ENCODE peak calls at places on chromosomes 2 and 18, in eight cellular contexts. O, S, I, Q, G, X, L and B are unnamed samples.

GRCh38 chr2:175926272-175926671 is 75.8 kb downstream of the LNPK start:
- DNase-seq in G (no peak), Q (no peak), L (no peak), S (no peak), O (peak; percentile 32), X (peak; percentile 80), I (no peak), B (no peak)

GRCh38 chr18:8424481-8424880 is 184.8 kb upstream of the RAB12 start:
- DNase-seq in Q (no peak), I (no peak), X (no peak), S (no peak), G (no peak), L (no peak), O (no peak), B (no peak)

GRCh38 chr18:40690062-40690461 is 1265.0 kb upstream of the PIK3C3 start:
- DNase-seq in O (no peak), Q (no peak), X (no peak), S (no peak), G (no peak), I (no peak), L (no peak), B (no peak)

GRCh38 chr2:20561703-20562454 is 89.0 kb downstream of the HS1BP3 start:
- DNase-seq in O (no peak), L (no peak), G (no peak), Q (no peak), S (no peak), X (peak; percentile 87), I (no peak), B (no peak)

GRCh38 chr2:47013383-47013782 is 97.8 kb upstream of the MCFD2 start:
- DNase-seq in X (no peak), L (no peak), O (no peak), S (no peak), I (no peak), G (no peak), Q (no peak), B (no peak)

GRCh38 chr2:207768891-207769596 is 662 bp downstream of the FZD5 start:
- DNase-seq in O (no peak), S (no peak), Q (peak; percentile 31), X (peak; percentile 22), I (peak; percentile 35), G (no peak), L (peak; percentile 39), B (no peak)

GRCh38 chr18:57980573-57981348 is 63.3 kb upstream of the NEDD4L start:
- DNase-seq in O (no peak), X (no peak), L (no peak), Q (no peak), G (no peak), I (peak; percentile 25), S (no peak), B (no peak)

GRCh38 chr2:128781888-128782385 is 463.3 kb upstream of the HS6ST1 start:
- DNase-seq in Q (no peak), X (no peak), G (no peak), S (no peak), L (no peak), O (no peak), I (no peak), B (no peak)

GRCh38 chr2:3522851-3523481 is 3.6 kb upstream of the ADI1 start:
- DNase-seq in I (no peak), O (no peak), Q (no peak), L (peak; percentile 49), G (no peak), X (peak; percentile 55), S (no peak), B (no peak)

GRCh38 chr18:36532394-36532793 is 234.9 kb downstream of the FHOD3 start:
- DNase-seq in X (peak; percentile 84), S (no peak), I (no peak), O (peak; percentile 51), G (no peak), L (no peak), Q (no peak), B (no peak)

GRCh38 chr2:102589444-102589843 is 29.9 kb upstream of the SLC9A2 start:
- DNase-seq in L (no peak), G (no peak), X (no peak), Q (no peak), O (no peak), I (no peak), S (no peak), B (no peak)

GRCh38 chr2:44904578-44904977 is 36.9 kb upstream of the SIX3 start:
- DNase-seq in G (no peak), O (no peak), Q (no peak), I (no peak), L (no peak), S (no peak), X (no peak), B (no peak)

GRCh38 chr18:34661464-34662087 is 48.5 kb upstream of the DTNA start:
- DNase-seq in O (no peak), I (peak; percentile 52), L (no peak), X (peak; percentile 67), G (peak; percentile 50), Q (peak; percentile 25), S (peak; percentile 27), B (no peak)

GRCh38 chr2:54106631-54107454 is 8.6 kb upstream of the ACYP2 start:
- DNase-seq in L (no peak), S (peak; percentile 22), X (peak; percentile 63), I (peak; percentile 60), G (no peak), O (peak; percentile 11), Q (peak; percentile 51), B (no peak)

GRCh38 chr2:134200024-134200423 is 53.8 kb upstream of the MGAT5 start:
- DNase-seq in O (no peak), L (no peak), G (no peak), Q (no peak), S (no peak), I (no peak), X (no peak), B (no peak)

GRCh38 chr2:221125691-221126090 is 446.4 kb downstream of the EPHA4 start:
- DNase-seq in O (no peak), L (no peak), G (no peak), X (no peak), I (no peak), Q (no peak), S (no peak), B (no peak)

DNA sequence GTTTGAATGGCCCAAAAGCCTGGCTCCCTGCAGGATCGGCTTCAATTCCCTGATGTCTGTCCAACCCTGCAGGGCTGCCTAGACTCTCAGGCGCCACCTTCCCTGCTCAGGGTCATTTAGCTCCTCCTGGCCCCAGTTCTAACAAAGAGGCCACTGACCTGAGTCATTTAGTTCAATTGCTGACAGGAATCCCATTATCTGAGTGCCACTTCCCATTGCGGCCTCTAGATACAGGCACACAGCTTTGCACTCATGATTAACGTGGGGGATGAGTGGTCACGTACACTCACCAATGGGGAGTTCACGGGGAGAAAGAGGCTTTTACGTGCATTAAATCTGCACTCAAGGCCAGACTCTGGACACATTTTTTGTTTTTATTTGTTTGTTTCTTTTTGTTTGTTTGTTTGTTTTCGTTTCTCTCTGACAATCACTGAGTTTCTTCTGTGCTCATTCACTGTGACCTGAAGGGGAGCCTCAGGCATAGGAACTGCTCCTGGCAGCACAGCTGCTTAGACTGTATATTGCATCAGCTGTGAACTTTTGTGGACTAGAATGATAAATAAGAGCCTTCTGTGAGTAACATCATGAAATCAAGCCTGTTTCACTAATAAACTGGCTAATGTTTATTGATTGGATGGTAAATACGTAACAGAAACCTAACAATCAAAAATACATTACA is 118.9 kb upstream of the CTNNA2 start:
- DNase-seq in X (peak; percentile 2), I (no peak), S (peak; percentile 58), Q (no peak), G (no peak), L (no peak), O (no peak), B (peak; percentile 19)
- TF ChIP-seq CTCF in X (no peak), I (no peak), S (no peak), Q (no peak), G (no peak), L (no peak), O (no peak), B (no peak)

GRCh38 chr2:53018830-53019425 is 748.7 kb upstream of the CHAC2 start:
- DNase-seq in I (no peak), L (no peak), S (no peak), G (no peak), O (no peak), X (peak; percentile 20), Q (peak; percentile 6), B (no peak)
- TF ChIP-seq CTCF in I (no peak), L (no peak), S (peak; percentile 31), G (peak; percentile 13), O (peak; percentile 10), X (peak; percentile 24), Q (peak; percentile 20), B (peak; percentile 30)

GRCh38 chr18:62324917-62325805 is at the start of gene TNFRSF11A:
- DNase-seq in X (peak; percentile 8), I (peak; percentile 66), G (no peak), Q (peak; percentile 38), S (peak; percentile 70), O (no peak), L (peak; percentile 34), B (peak; percentile 51)
- TF ChIP-seq CTCF in X (no peak), I (peak; percentile 61), G (peak; percentile 9), Q (peak; percentile 61), S (peak; percentile 29), O (peak; percentile 9), L (peak; percentile 30), B (peak; percentile 62)

GRCh38 chr2:121695179-121695451 is 41.6 kb downstream of the NIFK start:
- DNase-seq in I (no peak), S (no peak), O (no peak), X (no peak), G (no peak), Q (no peak), L (no peak), B (no peak)

GRCh38 chr2:121697108-121697631 is 39.5 kb downstream of the NIFK start:
- DNase-seq in S (no peak), X (no peak), L (no peak), I (no peak), O (no peak), Q (no peak), G (no peak), B (no peak)

GRCh38 chr2:121698318-121698930 is 38.3 kb downstream of the NIFK start:
- DNase-seq in G (no peak), I (no peak), L (no peak), X (no peak), O (no peak), S (no peak), Q (no peak), B (no peak)

GRCh38 chr2:121696410-121696930 is 40.2 kb downstream of the NIFK start:
- DNase-seq in G (no peak), S (no peak), O (no peak), Q (no peak), L (no peak), I (no peak), X (no peak), B (no peak)

DNA sequence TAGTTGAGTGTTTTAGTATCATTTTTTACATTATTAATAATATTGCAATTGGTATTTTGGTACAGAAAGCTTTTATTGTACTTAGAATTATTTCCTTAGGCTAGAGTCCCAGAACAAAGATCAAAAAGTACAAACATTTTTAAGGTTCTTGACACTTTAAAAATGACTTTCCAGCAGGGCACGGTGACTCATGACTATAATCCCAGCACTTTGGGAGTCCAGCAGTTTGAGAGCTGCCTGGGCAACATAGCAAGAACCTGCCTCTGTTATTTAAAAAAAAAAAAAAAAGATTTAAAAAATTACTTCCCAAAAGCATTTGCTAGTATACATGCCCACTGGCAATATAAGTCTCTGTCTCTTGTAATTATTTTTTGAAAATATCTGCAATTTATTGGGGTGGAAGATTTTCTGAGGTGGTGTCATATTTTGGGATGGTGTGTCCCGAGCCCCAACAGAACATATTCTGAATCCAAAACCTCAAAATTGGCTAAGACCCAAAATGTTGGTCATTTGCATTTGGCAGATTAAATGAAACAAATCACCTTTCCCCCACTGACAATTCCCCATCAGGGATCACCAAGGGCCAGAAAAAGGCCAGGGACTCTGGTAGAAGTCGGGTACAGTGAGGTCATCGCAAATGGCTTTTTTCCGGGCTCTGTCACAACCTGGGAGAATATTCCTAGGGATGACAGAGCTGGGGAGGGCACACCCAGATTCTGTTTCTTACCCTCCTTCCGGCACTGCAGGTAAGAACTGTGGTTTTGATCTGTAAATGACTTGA is 42.1 kb downstream of the NIFK start:
- DNase-seq in G (no peak), I (no peak), X (peak; percentile 64), L (no peak), Q (no peak), O (no peak), S (no peak), B (no peak)
- TF ChIP-seq CTCF in G (no peak), I (no peak), X (no peak), L (no peak), Q (no peak), O (no peak), S (no peak), B (no peak)